ENCODE peak calls at places on chromosomes 2 and 18, in five cellular contexts. Y is cardiac muscle cell, L is psoas muscle, H is NT2/D1, M is ascending aorta. O is an unnamed sample.

GRCh38 chr18:421236-422155 is 79.0 kb downstream of the COLEC12 start:
- DNase-seq in Y (no peak), L (no peak), H (no peak), M (no peak), O (no peak)

GRCh38 chr18:67117804-67118203 is 398.7 kb downstream of the DSEL start:
- DNase-seq in Y (no peak), L (no peak), H (no peak), M (no peak), O (no peak)

GRCh38 chr2:96241901-96242611 is 23.7 kb downstream of the TMEM127 start:
- DNase-seq in Y (no peak), L (no peak), H (no peak), M (peak; percentile 53), O (no peak)

GRCh38 chr2:27765621-27766286 is 5.8 kb upstream of the MRPL33 start:
- DNase-seq in Y (no peak), L (peak; percentile 69), H (peak; percentile 60), M (no peak), O (no peak)

GRCh38 chr2:16767789-16768188 is 102.2 kb upstream of the CYRIA start:
- DNase-seq in Y (no peak), L (no peak), H (no peak), M (no peak), O (no peak)

GRCh38 chr2:234681206-234681605 is 184.3 kb upstream of the ARL4C start:
- DNase-seq in Y (no peak), L (no peak), H (no peak), M (no peak), O (no peak)

GRCh38 chr18:79599503-79599931 is 80.1 kb upstream of the CTDP1 start:
- DNase-seq in Y (no peak), L (no peak), H (no peak), M (no peak), O (no peak)

GRCh38 chr2:223841436-223842180 is 4.2 kb upstream of the AP1S3 start:
- DNase-seq in Y (no peak), L (no peak), H (no peak), M (no peak), O (no peak)

GRCh38 chr2:205807229-205807628 is 124.9 kb downstream of the NRP2 start:
- DNase-seq in Y (no peak), L (no peak), H (no peak), M (no peak), O (no peak)

DNA sequence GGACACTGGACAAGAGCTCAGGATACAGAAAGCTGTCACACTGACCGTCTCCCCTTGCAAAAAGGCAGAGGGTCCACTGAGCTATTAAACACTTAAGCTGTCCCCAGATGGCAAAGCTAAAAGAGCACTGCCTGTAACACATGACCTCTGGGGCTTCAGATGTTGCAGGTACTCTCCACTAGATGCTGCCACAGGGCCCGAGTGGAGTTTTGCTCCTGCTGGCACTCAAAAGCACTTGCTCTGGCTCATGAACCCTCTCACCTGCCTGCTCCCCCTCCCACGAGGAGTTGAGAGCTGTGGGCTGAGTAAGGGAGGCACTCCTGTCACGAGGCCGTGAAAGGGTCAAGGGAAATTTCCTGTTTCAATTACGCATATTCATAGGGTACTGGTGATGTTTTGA is 227.9 kb downstream of the PRKCE start:
- DNase-seq in Y (no peak), L (no peak), H (no peak), M (no peak), O (no peak)
- H3K9me3 ChIP-seq in Y (no peaks in the 10 kb centered on the region), L (peaks cover 22% of the 10 kb centered on the region), H (peaks cover 10% of the 10 kb centered on the region), M (peaks cover 15% of the 10 kb centered on the region), O (peaks cover 6% of the 10 kb centered on the region)

GRCh38 chr2:10796703-10797102 is 15.9 kb downstream of the PDIA6 start:
- DNase-seq in Y (no peak), L (no peak), H (no peak), M (no peak), O (no peak)
- H3K36me3 ChIP-seq in Y (peaks cover 38% of the 10 kb centered on the region), L (peaks cover 24% of the 10 kb centered on the region), H (peaks cover 73% of the 10 kb centered on the region), M (peaks cover 56% of the 10 kb centered on the region), O (peaks cover 71% of the 10 kb centered on the region)

DNA sequence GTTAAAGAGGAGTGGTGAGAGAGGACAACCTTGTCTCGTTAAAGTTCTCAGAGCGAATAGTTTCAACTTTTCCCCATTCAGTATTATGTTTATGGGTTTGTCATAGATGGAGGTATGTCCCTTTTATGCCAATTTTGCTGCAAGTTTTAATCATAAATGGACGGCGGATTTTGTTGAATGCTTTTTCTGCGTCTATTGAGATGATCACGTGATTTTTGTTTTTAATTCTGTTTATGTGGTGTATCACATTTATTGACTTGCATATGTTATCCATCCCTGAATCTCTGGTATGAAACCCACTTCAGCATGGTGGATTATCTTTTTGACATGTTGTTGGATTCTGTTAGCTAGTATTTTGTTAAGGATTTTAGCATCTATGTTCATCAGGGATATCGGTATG is 1123.8 kb upstream of the KLHL29 start:
- DNase-seq in Y (no peak), L (no peak), H (no peak), M (no peak), O (no peak)
- H3K9me3 ChIP-seq in Y (no peaks in the 10 kb centered on the region), L (no peaks in the 10 kb centered on the region), H (no peaks in the 10 kb centered on the region), M (no peaks in the 10 kb centered on the region), O (no peaks in the 10 kb centered on the region)

DNA sequence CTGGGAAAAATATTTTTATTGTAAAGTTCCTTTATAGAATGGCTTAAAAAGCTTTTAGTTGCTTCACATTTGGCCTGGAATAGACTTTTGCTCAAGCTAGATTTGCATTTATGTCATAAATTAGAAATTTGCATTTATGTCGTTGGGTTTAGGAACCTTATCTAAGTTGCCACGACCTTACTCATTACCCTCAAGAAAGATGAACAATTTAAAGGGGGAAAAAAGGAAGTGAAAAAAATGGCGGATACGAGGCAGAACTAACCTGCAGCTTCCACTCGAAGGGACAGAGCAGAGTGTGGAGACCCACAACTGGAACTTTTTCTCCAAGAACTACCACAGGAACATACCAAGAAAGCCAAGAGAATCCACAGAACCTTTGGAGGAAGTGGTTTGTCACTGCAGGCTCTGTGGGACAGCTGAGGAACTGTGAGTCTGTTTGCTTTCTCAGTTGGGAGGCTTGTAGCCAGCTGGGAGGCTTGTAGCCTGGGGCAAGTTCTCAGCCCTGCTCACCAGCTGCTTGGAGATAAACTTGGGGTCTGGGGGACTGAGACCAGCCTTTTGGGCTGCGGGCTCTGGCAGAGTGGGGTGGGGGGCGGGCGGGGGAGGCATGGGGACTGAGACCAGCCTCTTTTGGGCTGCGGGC is 349.9 kb upstream of the MEIS1 start:
- DNase-seq in Y (no peak), L (no peak), H (no peak), M (no peak), O (no peak)
- H3K36me3 ChIP-seq in Y (no peaks in the 10 kb centered on the region), L (no peaks in the 10 kb centered on the region), H (no peaks in the 10 kb centered on the region), M (no peaks in the 10 kb centered on the region), O (no peaks in the 10 kb centered on the region)

GRCh38 chr2:42139141-42139540 is 30.0 kb upstream of the EML4 start:
- DNase-seq in Y (no peak), L (no peak), H (no peak), M (no peak), O (no peak)
- H3K9me3 ChIP-seq in Y (no peaks in the 10 kb centered on the region), L (no peaks in the 10 kb centered on the region), H (no peaks in the 10 kb centered on the region), M (no peaks in the 10 kb centered on the region), O (no peaks in the 10 kb centered on the region)

GRCh38 chr2:47043891-47044239 is 111.2 kb downstream of the STPG4 start:
- DNase-seq in Y (no peak), L (no peak), H (no peak), M (no peak), O (no peak)
- H3K36me3 ChIP-seq in Y (no peaks in the 10 kb centered on the region), L (no peaks in the 10 kb centered on the region), H (peaks cover 41% of the 10 kb centered on the region), M (peaks cover 31% of the 10 kb centered on the region), O (peaks cover 59% of the 10 kb centered on the region)

DNA sequence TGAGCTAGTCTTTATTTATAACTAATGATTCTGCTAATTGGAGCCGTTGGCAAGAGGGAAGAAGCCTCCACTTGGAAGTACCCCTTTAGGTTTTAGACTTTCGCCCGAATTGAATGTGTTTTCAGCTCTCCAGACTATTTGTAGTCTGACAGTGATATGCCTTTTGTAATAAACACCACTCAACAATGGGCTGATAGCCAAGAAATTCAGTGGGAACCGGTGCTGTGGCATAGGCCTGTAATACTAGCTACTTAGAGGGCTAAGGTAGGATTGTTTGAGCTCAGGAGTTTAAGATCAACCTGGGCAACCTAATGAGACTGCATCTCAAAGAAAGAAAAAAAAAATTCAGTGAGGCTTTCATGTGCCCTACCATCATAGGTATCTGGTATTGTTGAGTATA is 13.6 kb upstream of the ZSCAN30 start:
- DNase-seq in Y (no peak), L (no peak), H (no peak), M (no peak), O (no peak)
- H3K9me3 ChIP-seq in Y (no peaks in the 10 kb centered on the region), L (peaks cover 83% of the 10 kb centered on the region), H (peaks cover 87% of the 10 kb centered on the region), M (peaks cover 97% of the 10 kb centered on the region), O (peaks cover 43% of the 10 kb centered on the region)

GRCh38 chr2:172467382-172467781 is 40.0 kb downstream of the ITGA6 start:
- DNase-seq in Y (peak; percentile 54), L (no peak), H (no peak), M (no peak), O (no peak)

GRCh38 chr2:172462393-172463381 is 35.3 kb downstream of the ITGA6 start:
- DNase-seq in Y (no peak), L (no peak), H (no peak), M (no peak), O (no peak)

GRCh38 chr2:172464340-172465129 is 37.1 kb downstream of the ITGA6 start:
- DNase-seq in Y (no peak), L (no peak), H (no peak), M (no peak), O (no peak)

GRCh38 chr2:172461591-172462392 is 34.4 kb downstream of the ITGA6 start:
- DNase-seq in Y (peak; percentile 73), L (peak; percentile 41), H (no peak), M (no peak), O (no peak)

DNA sequence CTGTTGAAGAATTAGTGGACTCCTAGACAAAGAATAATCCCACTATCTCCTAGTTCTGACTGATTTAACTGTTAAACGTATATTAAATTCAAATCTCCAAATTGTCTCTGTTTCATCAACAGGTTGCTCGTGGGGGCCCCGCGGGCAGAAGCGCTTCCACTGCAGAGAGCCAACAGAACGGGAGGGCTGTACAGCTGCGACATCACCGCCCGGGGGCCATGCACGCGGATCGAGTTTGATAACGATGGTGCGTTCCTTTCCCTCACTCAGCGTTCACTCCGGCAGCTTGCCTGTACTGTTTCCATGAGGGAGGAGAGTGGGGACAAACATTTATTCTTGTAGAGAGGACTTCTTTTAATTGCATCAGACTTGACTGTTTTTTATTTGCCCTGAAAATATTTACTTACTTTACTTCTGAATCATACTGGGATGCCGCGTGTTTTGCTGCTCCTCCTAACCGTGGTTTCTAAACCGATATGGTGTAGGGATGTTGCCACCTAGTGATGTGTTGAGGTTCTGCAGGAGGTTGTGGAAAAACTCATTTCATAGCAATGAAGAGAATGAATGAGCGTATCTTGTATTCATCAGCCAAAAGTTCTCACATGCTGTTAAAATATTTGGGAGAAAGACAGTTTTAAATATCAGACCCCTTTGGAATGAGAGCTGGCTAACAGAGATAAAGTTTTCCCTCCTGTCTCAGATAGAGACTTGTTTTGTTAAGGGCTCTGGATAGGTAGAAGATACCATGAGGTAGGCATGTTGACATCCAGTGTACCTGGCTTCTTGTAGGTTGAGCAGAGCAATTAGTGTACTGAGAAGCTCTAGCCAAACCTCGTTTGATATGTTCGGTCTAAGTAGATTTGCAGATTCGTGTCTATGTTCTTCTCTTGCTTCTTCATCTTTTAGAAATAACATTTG is 38.3 kb downstream of the ITGA6 start:
- DNase-seq in Y (peak; percentile 75), L (peak; percentile 29), H (peak; percentile 50), M (no peak), O (peak; percentile 72)
- H3K36me3 ChIP-seq in Y (no peaks in the 10 kb centered on the region), L (no peaks in the 10 kb centered on the region), H (peaks cover 15% of the 10 kb centered on the region), M (no peaks in the 10 kb centered on the region), O (peaks cover 22% of the 10 kb centered on the region)

DNA sequence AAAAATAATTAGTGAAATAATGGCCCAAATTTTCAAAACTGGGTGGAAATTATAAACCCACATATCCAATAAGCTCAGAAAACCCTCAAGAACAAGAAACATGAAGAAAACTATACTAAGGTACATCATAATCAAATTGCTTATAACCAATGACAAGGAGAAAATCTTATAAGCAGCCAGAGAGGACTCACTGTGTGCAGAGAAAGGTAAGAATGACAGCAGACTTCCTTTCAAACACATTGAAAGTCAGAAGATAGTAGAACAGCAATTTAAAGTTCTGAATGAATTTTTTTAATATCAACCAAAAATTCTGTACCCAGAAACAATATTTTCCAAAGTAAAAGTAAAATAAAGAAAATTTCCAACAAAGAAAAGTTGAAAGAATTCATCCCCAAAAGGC is 197.7 kb upstream of the RAB12 start:
- DNase-seq in Y (no peak), L (no peak), H (no peak), M (no peak), O (no peak)
- H3K9me3 ChIP-seq in Y (no peaks in the 10 kb centered on the region), L (peaks cover 27% of the 10 kb centered on the region), H (peaks cover 21% of the 10 kb centered on the region), M (peaks cover 25% of the 10 kb centered on the region), O (peaks cover 29% of the 10 kb centered on the region)